ENCODE peak calls at places on chromosomes 4 and X, in ten cellular contexts. G, B, M, K, X, P, R, E, F and C are unnamed samples.

GRCh38 chr4:186666252-186666651 is 57.4 kb downstream of the FAT1 start:
- DNase-seq in R (no peak), K (peak; percentile 92), E (no peak), P (no peak), F (no peak), X (no peak), M (no peak), G (no peak), B (no peak), C (no peak)

GRCh38 chr4:110361921-110362320 is 114.0 kb upstream of the ENPEP start:
- DNase-seq in E (no peak), M (no peak), X (no peak), F (no peak), B (no peak), G (no peak), K (peak; percentile 94), R (peak; percentile 48), P (no peak), C (no peak)

GRCh38 chr4:175419120-175419774 is 392.8 kb downstream of the GPM6A start:
- DNase-seq in P (no peak), X (no peak), E (no peak), M (no peak), F (no peak), G (no peak), K (peak; percentile 98), B (no peak), R (peak; percentile 93), C (no peak)

GRCh38 chrX:150616863-150617198 is 48.4 kb downstream of the MTM1 start:
- DNase-seq in B (no peak), F (no peak), R (no peak), M (no peak), K (no peak), P (no peak), G (no peak), E (no peak), X (no peak), C (no peak)

GRCh38 chr4:55397521-55398321 is 2.0 kb downstream of the TMEM165 start:
- DNase-seq in P (no peak), X (peak; percentile 59), R (peak; percentile 63), K (peak; percentile 92), M (peak; percentile 23), F (no peak), E (no peak), G (no peak), B (no peak), C (no peak)

GRCh38 chr4:188660796-188661195 is 521.6 kb downstream of the TRIML1 start:
- DNase-seq in G (no peak), F (no peak), K (no peak), R (no peak), E (peak; percentile 39), B (no peak), P (no peak), X (no peak), M (no peak), C (no peak)

GRCh38 chr4:143512978-143513313 is 556 bp upstream of the SMARCA5 start:
- DNase-seq in M (no peak), E (no peak), P (no peak), K (no peak), X (no peak), G (no peak), F (no peak), B (no peak), R (no peak), C (no peak)

GRCh38 chr4:143186202-143186601 is 1.5 kb downstream of the USP38 start:
- DNase-seq in G (no peak), E (no peak), X (peak; percentile 57), F (no peak), B (no peak), R (peak; percentile 28), M (no peak), K (peak; percentile 80), P (no peak), C (no peak)

GRCh38 chr4:37453004-37453360 is 208.4 kb downstream of the NWD2 start:
- DNase-seq in P (peak; percentile 27), B (peak; percentile 27), M (peak; percentile 43), R (peak; percentile 56), K (peak; percentile 91), X (peak; percentile 52), F (peak; percentile 93), E (peak; percentile 25), G (no peak), C (peak; percentile 2)

GRCh38 chrX:46567388-46567787 is 6.2 kb upstream of the CHST7 start:
- DNase-seq in P (no peak), F (no peak), X (no peak), E (no peak), G (no peak), M (no peak), R (no peak), K (no peak), B (no peak), C (no peak)